ENCODE peak calls at places on chromosome 20, in four cellular contexts. J is breast epithelium, X is H1, B is sigmoid colon. A is an unnamed sample.

GRCh38 chr20:60050193-60050960 is 92.2 kb downstream of the CDH26 start:
- DNase-seq in J (no peak), X (peak), B (peak), A (no peak)

GRCh38 chr20:21613512-21613911 is 92.0 kb upstream of the PAX1 start:
- DNase-seq in J (no peak), X (no peak), B (no peak), A (no peak)

GRCh38 chr20:59386819-59387218 is 86.4 kb downstream of the EDN3 start:
- DNase-seq in J (no peak), X (no peak), B (no peak), A (no peak)

GRCh38 chr20:61042501-61043385 is 209.3 kb upstream of the CDH4 start:
- DNase-seq in J (no peak), X (no peak), B (no peak), A (no peak)

GRCh38 chr20:4065405-4065841 is 50.1 kb upstream of the RNF24 start:
- DNase-seq in J (no peak), X (no peak), B (no peak), A (no peak)

GRCh38 chr20:3046677-3047462 is 1.0 kb downstream of the MRPS26 start:
- DNase-seq in J (no peak), X (peak), B (no peak), A (peak)

GRCh38 chr20:2093200-2093781 is 8.3 kb upstream of the STK35 start:
- DNase-seq in J (no peak), X (peak), B (no peak), A (peak)

GRCh38 chr20:57071283-57071701 is 195.1 kb downstream of the BMP7 start:
- DNase-seq in J (no peak), X (peak), B (peak), A (no peak)

GRCh38 chr20:62907377-62908317 is 18.7 kb downstream of the DIDO1 start:
- DNase-seq in J (no peak), X (no peak), B (no peak), A (peak)

GRCh38 chr20:17680128-17680835 is 1.8 kb downstream of the RRBP1 start:
- DNase-seq in J (peak), X (no peak), B (peak), A (no peak)

GRCh38 chr20:39103732-39104131 is 141.6 kb downstream of the DHX35 start:
- DNase-seq in J (no peak), X (no peak), B (no peak), A (no peak)

GRCh38 chr20:62168061-62168460 is 14.8 kb upstream of the MTG2 start:
- DNase-seq in J (no peak), X (no peak), B (no peak), A (no peak)

GRCh38 chr20:64055893-64056638 is 6.6 kb upstream of the SOX18 start:
- DNase-seq in J (no peak), X (no peak), B (no peak), A (no peak)

GRCh38 chr20:16158090-16158975 is 414.9 kb downstream of the KIF16B start:
- DNase-seq in J (no peak), X (no peak), B (no peak), A (no peak)

GRCh38 chr20:47125553-47126373 is 230.7 kb downstream of the ZMYND8 start:
- DNase-seq in J (peak), X (no peak), B (no peak), A (no peak)

GRCh38 chr20:34546751-34547181 is 11.8 kb upstream of the MAP1LC3A start:
- DNase-seq in J (no peak), X (no peak), B (no peak), A (no peak)

GRCh38 chr20:60037120-60037499 is 78.9 kb downstream of the CDH26 start:
- DNase-seq in J (no peak), X (no peak), B (no peak), A (no peak)

GRCh38 chr20:45506398-45506797 is 9.0 kb downstream of the SPINT3 start:
- DNase-seq in J (no peak), X (no peak), B (no peak), A (no peak)

GRCh38 chr20:3059489-3059888 is 11.9 kb upstream of the OXT start:
- DNase-seq in J (no peak), X (no peak), B (no peak), A (no peak)

GRCh38 chr20:63321148-63321831 is 28.3 kb downstream of the COL20A1 start:
- DNase-seq in J (no peak), X (no peak), B (peak), A (no peak)

GRCh38 chr20:60993647-60994046 is 258.4 kb upstream of the CDH4 start:
- DNase-seq in J (no peak), X (no peak), B (no peak), A (no peak)

GRCh38 chr20:5674176-5674660 is 76.0 kb upstream of the SHLD1 start:
- DNase-seq in J (no peak), X (no peak), B (no peak), A (peak)

GRCh38 chr20:36866681-36867485 is 9.1 kb upstream of the TLDC2 start:
- DNase-seq in J (no peak), X (no peak), B (no peak), A (no peak)

GRCh38 chr20:46200582-46201570 is 82.8 kb downstream of the CD40 start:
- DNase-seq in J (no peak), X (no peak), B (no peak), A (no peak)

GRCh38 chr20:47400685-47401084 is 44.2 kb upstream of the ZMYND8 start:
- DNase-seq in J (no peak), X (no peak), B (no peak), A (no peak)

GRCh38 chr20:45629496-45630100 is at the start of gene WFDC10A:
- DNase-seq in J (no peak), X (peak), B (no peak), A (no peak)

GRCh38 chr20:36873498-36874189 is 2.3 kb upstream of the TLDC2 start:
- DNase-seq in J (no peak), X (no peak), B (no peak), A (no peak)

GRCh38 chr20:51004781-51005180 is 18.1 kb downstream of the KCNG1 start:
- DNase-seq in J (no peak), X (no peak), B (no peak), A (no peak)

GRCh38 chr20:41734506-41734945 is 116.3 kb upstream of the CHD6 start:
- DNase-seq in J (no peak), X (peak), B (no peak), A (peak)

GRCh38 chr20:9180480-9181257 is 111.8 kb downstream of the PLCB4 start:
- DNase-seq in J (no peak), X (no peak), B (no peak), A (no peak)

GRCh38 chr20:32382102-32382950 is 24.2 kb downstream of the ASXL1 start:
- DNase-seq in J (no peak), X (no peak), B (no peak), A (no peak)
- TF ChIP-seq POLR2AphosphoS5 in J (no peak), X (no peak), B (no peak), A (no peak)

DNA sequence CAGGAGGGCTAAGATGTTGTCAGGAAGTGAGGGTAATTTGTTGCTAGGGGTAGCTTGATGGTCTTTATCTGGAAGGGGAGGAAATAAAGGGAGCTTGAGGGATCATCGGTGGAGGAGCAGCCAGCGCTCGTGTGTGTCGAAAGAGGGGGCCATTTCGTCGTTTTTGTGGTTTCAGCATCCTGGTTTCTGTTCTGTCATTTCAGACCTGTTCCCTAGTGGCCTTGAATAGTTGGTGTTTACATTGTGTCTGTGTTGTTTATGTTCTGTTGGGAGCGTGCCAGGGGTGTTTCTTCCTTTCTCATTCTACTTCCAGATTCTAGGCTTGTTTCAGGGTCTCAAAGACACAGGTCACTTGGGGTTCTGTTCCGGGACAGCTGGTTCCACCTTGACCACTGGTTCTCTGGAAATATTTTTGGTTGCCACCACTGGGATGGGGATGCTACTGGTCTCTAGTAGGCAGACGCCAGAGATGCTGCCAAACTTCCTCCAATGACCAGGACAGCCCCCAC is 113.9 kb upstream of the NAA20 start:
- DNase-seq in J (no peak), X (no peak), B (peak), A (peak)
- TF ChIP-seq POLR2AphosphoS5 in J (no peak), X (no peak), B (peak), A (no peak)

GRCh38 chr20:11001767-11002540 is 328.2 kb upstream of the JAG1 start:
- DNase-seq in J (peak), X (no peak), B (no peak), A (no peak)
- TF ChIP-seq POLR2AphosphoS5 in J (peak), X (no peak), B (no peak), A (no peak)

GRCh38 chr20:25632940-25633790 is 9.4 kb upstream of the NANP start:
- DNase-seq in J (no peak), X (no peak), B (no peak), A (no peak)

DNA sequence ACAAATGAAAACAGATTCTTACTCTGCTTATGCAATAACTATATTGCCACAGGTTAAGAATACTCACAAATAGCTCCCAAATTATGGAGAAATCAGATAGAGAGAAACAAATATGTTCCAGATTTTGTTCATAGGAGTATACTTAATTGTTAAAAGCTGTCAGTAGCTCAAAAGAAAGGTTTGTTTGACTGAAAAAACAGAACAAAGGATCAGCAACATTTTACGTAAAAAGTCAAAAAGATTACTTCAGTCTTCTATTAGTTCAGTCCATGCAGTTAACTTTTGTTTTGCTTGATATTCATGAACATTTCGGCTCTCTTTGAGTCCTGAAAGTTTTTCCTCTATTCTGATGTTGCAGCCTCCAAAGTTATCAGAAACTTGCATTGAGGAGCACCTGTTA is 13.4 kb upstream of the NANP start:
- DNase-seq in J (no peak), X (no peak), B (no peak), A (no peak)
- TF ChIP-seq POLR2AphosphoS5 in J (no peak), X (no peak), B (no peak), A (no peak)